ENCODE peak calls at places on chromosomes 7 and 10, in seven cellular contexts. One of them, this sample, is unnamed.

GRCh38 chr7:22834028-22834427 is 11.4 kb upstream of the TOMM7 start:
- DNase-seq in NCI-H2081 treated with DMSO at 0.1 percent for 48 hours: no peak
- DNase-seq in neuronal stem cell: no peak
- DNase-seq in nephron progenitor cell: no peak
- DNase-seq in GM03348: no peak
- DNase-seq in anterior cingulate cortex: no peak
- DNase-seq in NCI-H1092 treated with DMSO at 0.1 percent for 48 hours: no peak
- DNase-seq in this sample: no peak

GRCh38 chr7:123865517-123866117 is 20.6 kb downstream of the HYAL4 start:
- DNase-seq in GM03348: peak; percentile 62
- DNase-seq in NCI-H1092 treated with DMSO at 0.1 percent for 48 hours: peak; percentile 65
- DNase-seq in neuronal stem cell: peak; percentile 47
- DNase-seq in nephron progenitor cell: peak; percentile 35
- DNase-seq in NCI-H2081 treated with DMSO at 0.1 percent for 48 hours: no peak
- DNase-seq in anterior cingulate cortex: no peak
- DNase-seq in this sample: peak; percentile 66

GRCh38 chr10:114694735-114695134 is 36.7 kb upstream of the ABLIM1 start:
- DNase-seq in NCI-H2081 treated with DMSO at 0.1 percent for 48 hours: peak; percentile 1
- DNase-seq in NCI-H1092 treated with DMSO at 0.1 percent for 48 hours: peak; percentile 37
- DNase-seq in anterior cingulate cortex: no peak
- DNase-seq in GM03348: peak; percentile 30
- DNase-seq in neuronal stem cell: peak; percentile 38
- DNase-seq in nephron progenitor cell: peak; percentile 57
- DNase-seq in this sample: no peak

GRCh38 chr10:112956631-112957350 is 6.7 kb downstream of the TCF7L2 start:
- DNase-seq in NCI-H1092 treated with DMSO at 0.1 percent for 48 hours: no peak
- DNase-seq in NCI-H2081 treated with DMSO at 0.1 percent for 48 hours: no peak
- DNase-seq in anterior cingulate cortex: no peak
- DNase-seq in GM03348: no peak
- DNase-seq in nephron progenitor cell: no peak
- DNase-seq in neuronal stem cell: no peak
- DNase-seq in this sample: no peak

GRCh38 chr7:48384180-48384752 is 213.0 kb downstream of the ABCA13 start:
- DNase-seq in NCI-H2081 treated with DMSO at 0.1 percent for 48 hours: no peak
- DNase-seq in NCI-H1092 treated with DMSO at 0.1 percent for 48 hours: no peak
- DNase-seq in neuronal stem cell: no peak
- DNase-seq in anterior cingulate cortex: no peak
- DNase-seq in nephron progenitor cell: no peak
- DNase-seq in GM03348: no peak
- DNase-seq in this sample: peak; percentile 57

GRCh38 chr7:64098-64521 is 128.3 kb upstream of the FAM20C start:
- DNase-seq in NCI-H2081 treated with DMSO at 0.1 percent for 48 hours: no peak
- DNase-seq in NCI-H1092 treated with DMSO at 0.1 percent for 48 hours: peak; percentile 74
- DNase-seq in neuronal stem cell: peak; percentile 33
- DNase-seq in GM03348: peak; percentile 86
- DNase-seq in anterior cingulate cortex: no peak
- DNase-seq in nephron progenitor cell: peak; percentile 52
- DNase-seq in this sample: peak; percentile 60

GRCh38 chr10:66828957-66829356 is 96.9 kb upstream of the LRRTM3 start:
- DNase-seq in NCI-H2081 treated with DMSO at 0.1 percent for 48 hours: no peak
- DNase-seq in NCI-H1092 treated with DMSO at 0.1 percent for 48 hours: no peak
- DNase-seq in nephron progenitor cell: no peak
- DNase-seq in GM03348: peak; percentile 5
- DNase-seq in neuronal stem cell: no peak
- DNase-seq in anterior cingulate cortex: no peak
- DNase-seq in this sample: no peak

GRCh38 chr10:79404231-79404609 is 41.2 kb downstream of the ZCCHC24 start:
- DNase-seq in anterior cingulate cortex: no peak
- DNase-seq in neuronal stem cell: no peak
- DNase-seq in GM03348: peak; percentile 89
- DNase-seq in NCI-H2081 treated with DMSO at 0.1 percent for 48 hours: no peak
- DNase-seq in NCI-H1092 treated with DMSO at 0.1 percent for 48 hours: no peak
- DNase-seq in nephron progenitor cell: no peak
- DNase-seq in this sample: no peak

GRCh38 chr7:77368974-77369373 is 47.2 kb downstream of the GSAP start:
- DNase-seq in NCI-H1092 treated with DMSO at 0.1 percent for 48 hours: no peak
- DNase-seq in nephron progenitor cell: no peak
- DNase-seq in anterior cingulate cortex: no peak
- DNase-seq in neuronal stem cell: no peak
- DNase-seq in GM03348: no peak
- DNase-seq in NCI-H2081 treated with DMSO at 0.1 percent for 48 hours: no peak
- DNase-seq in this sample: no peak

GRCh38 chr7:19117870-19118608 is 603 bp upstream of the TWIST1 start:
- DNase-seq in NCI-H1092 treated with DMSO at 0.1 percent for 48 hours: peak; percentile 15
- DNase-seq in nephron progenitor cell: peak; percentile 41
- DNase-seq in NCI-H2081 treated with DMSO at 0.1 percent for 48 hours: no peak
- DNase-seq in GM03348: no peak
- DNase-seq in neuronal stem cell: no peak
- DNase-seq in anterior cingulate cortex: no peak
- DNase-seq in this sample: no peak

GRCh38 chr10:124875596-124875995 is 66.3 kb upstream of the ZRANB1 start:
- DNase-seq in neuronal stem cell: no peak
- DNase-seq in nephron progenitor cell: no peak
- DNase-seq in GM03348: peak; percentile 59
- DNase-seq in NCI-H1092 treated with DMSO at 0.1 percent for 48 hours: no peak
- DNase-seq in anterior cingulate cortex: no peak
- DNase-seq in NCI-H2081 treated with DMSO at 0.1 percent for 48 hours: no peak
- DNase-seq in this sample: no peak

GRCh38 chr10:24894309-24894708 is 58.1 kb downstream of the PRTFDC1 start:
- DNase-seq in NCI-H2081 treated with DMSO at 0.1 percent for 48 hours: no peak
- DNase-seq in anterior cingulate cortex: no peak
- DNase-seq in GM03348: peak; percentile 34
- DNase-seq in NCI-H1092 treated with DMSO at 0.1 percent for 48 hours: no peak
- DNase-seq in neuronal stem cell: no peak
- DNase-seq in nephron progenitor cell: no peak
- DNase-seq in this sample: no peak

GRCh38 chr10:126905776-126906703 is 812 bp downstream of the DOCK1 start:
- DNase-seq in NCI-H1092 treated with DMSO at 0.1 percent for 48 hours: no peak
- DNase-seq in NCI-H2081 treated with DMSO at 0.1 percent for 48 hours: no peak
- DNase-seq in nephron progenitor cell: peak; percentile 75
- DNase-seq in anterior cingulate cortex: no peak
- DNase-seq in GM03348: peak; percentile 81
- DNase-seq in neuronal stem cell: peak; percentile 57
- DNase-seq in this sample: no peak

GRCh38 chr7:116672596-116673503 is 854 bp downstream of the MET start:
- DNase-seq in nephron progenitor cell: peak; percentile 12
- DNase-seq in neuronal stem cell: no peak
- DNase-seq in anterior cingulate cortex: no peak
- DNase-seq in NCI-H2081 treated with DMSO at 0.1 percent for 48 hours: no peak
- DNase-seq in NCI-H1092 treated with DMSO at 0.1 percent for 48 hours: peak; percentile 75
- DNase-seq in GM03348: peak; percentile 42
- DNase-seq in this sample: no peak

GRCh38 chr10:112775892-112776679 is 174.0 kb upstream of the TCF7L2 start:
- DNase-seq in GM03348: no peak
- DNase-seq in nephron progenitor cell: no peak
- DNase-seq in NCI-H1092 treated with DMSO at 0.1 percent for 48 hours: peak; percentile 68
- DNase-seq in anterior cingulate cortex: no peak
- DNase-seq in NCI-H2081 treated with DMSO at 0.1 percent for 48 hours: no peak
- DNase-seq in neuronal stem cell: no peak
- DNase-seq in this sample: peak; percentile 6

GRCh38 chr7:12423355-12423994 is 19.8 kb upstream of the VWDE start:
- DNase-seq in GM03348: peak; percentile 66
- DNase-seq in neuronal stem cell: no peak
- DNase-seq in NCI-H1092 treated with DMSO at 0.1 percent for 48 hours: no peak
- DNase-seq in NCI-H2081 treated with DMSO at 0.1 percent for 48 hours: no peak
- DNase-seq in anterior cingulate cortex: no peak
- DNase-seq in nephron progenitor cell: no peak
- DNase-seq in this sample: no peak

GRCh38 chr7:45244996-45245395 is 87.4 kb downstream of the RAMP3 start:
- DNase-seq in anterior cingulate cortex: no peak
- DNase-seq in NCI-H1092 treated with DMSO at 0.1 percent for 48 hours: no peak
- DNase-seq in nephron progenitor cell: no peak
- DNase-seq in NCI-H2081 treated with DMSO at 0.1 percent for 48 hours: no peak
- DNase-seq in GM03348: no peak
- DNase-seq in neuronal stem cell: no peak
- DNase-seq in this sample: no peak

GRCh38 chr10:132961-133898 is 2.0 kb upstream of the ZMYND11 start:
- DNase-seq in NCI-H2081 treated with DMSO at 0.1 percent for 48 hours: no peak
- DNase-seq in anterior cingulate cortex: no peak
- DNase-seq in NCI-H1092 treated with DMSO at 0.1 percent for 48 hours: no peak
- DNase-seq in GM03348: peak; percentile 77
- DNase-seq in neuronal stem cell: no peak
- DNase-seq in nephron progenitor cell: no peak
- DNase-seq in this sample: peak; percentile 21

GRCh38 chr7:133940368-133940767 is 186.8 kb upstream of the LRGUK start:
- DNase-seq in nephron progenitor cell: no peak
- DNase-seq in neuronal stem cell: no peak
- DNase-seq in GM03348: no peak
- DNase-seq in NCI-H1092 treated with DMSO at 0.1 percent for 48 hours: peak; percentile 32
- DNase-seq in anterior cingulate cortex: no peak
- DNase-seq in NCI-H2081 treated with DMSO at 0.1 percent for 48 hours: no peak
- DNase-seq in this sample: no peak

GRCh38 chr7:45073031-45073842 is 15.5 kb downstream of the NACAD start:
- DNase-seq in NCI-H1092 treated with DMSO at 0.1 percent for 48 hours: no peak
- DNase-seq in NCI-H2081 treated with DMSO at 0.1 percent for 48 hours: no peak
- DNase-seq in neuronal stem cell: no peak
- DNase-seq in nephron progenitor cell: no peak
- DNase-seq in GM03348: no peak
- DNase-seq in anterior cingulate cortex: peak; percentile 22
- DNase-seq in this sample: no peak

GRCh38 chr10:98131615-98132014 is 2.8 kb upstream of the R3HCC1L start:
- DNase-seq in NCI-H2081 treated with DMSO at 0.1 percent for 48 hours: no peak
- DNase-seq in anterior cingulate cortex: no peak
- DNase-seq in GM03348: no peak
- DNase-seq in nephron progenitor cell: no peak
- DNase-seq in NCI-H1092 treated with DMSO at 0.1 percent for 48 hours: no peak
- DNase-seq in neuronal stem cell: no peak
- DNase-seq in this sample: no peak

GRCh38 chr10:72913287-72913686 is 19.7 kb downstream of the OIT3 start:
- DNase-seq in NCI-H2081 treated with DMSO at 0.1 percent for 48 hours: no peak
- DNase-seq in GM03348: no peak
- DNase-seq in anterior cingulate cortex: no peak
- DNase-seq in neuronal stem cell: no peak
- DNase-seq in NCI-H1092 treated with DMSO at 0.1 percent for 48 hours: no peak
- DNase-seq in nephron progenitor cell: no peak
- DNase-seq in this sample: no peak

GRCh38 chr10:126872768-126873167 is 32.5 kb upstream of the DOCK1 start:
- DNase-seq in NCI-H2081 treated with DMSO at 0.1 percent for 48 hours: no peak
- DNase-seq in neuronal stem cell: peak; percentile 11
- DNase-seq in GM03348: no peak
- DNase-seq in anterior cingulate cortex: no peak
- DNase-seq in nephron progenitor cell: no peak
- DNase-seq in NCI-H1092 treated with DMSO at 0.1 percent for 48 hours: no peak
- DNase-seq in this sample: no peak

GRCh38 chr10:110944997-110945396 is 25.6 kb downstream of the SHOC2 start:
- DNase-seq in anterior cingulate cortex: no peak
- DNase-seq in NCI-H1092 treated with DMSO at 0.1 percent for 48 hours: no peak
- DNase-seq in NCI-H2081 treated with DMSO at 0.1 percent for 48 hours: no peak
- DNase-seq in neuronal stem cell: no peak
- DNase-seq in nephron progenitor cell: no peak
- DNase-seq in GM03348: no peak
- DNase-seq in this sample: no peak

GRCh38 chr10:88091490-88092061 is 228.2 kb downstream of the PTEN start:
- DNase-seq in NCI-H1092 treated with DMSO at 0.1 percent for 48 hours: no peak
- DNase-seq in GM03348: no peak
- DNase-seq in NCI-H2081 treated with DMSO at 0.1 percent for 48 hours: no peak
- DNase-seq in neuronal stem cell: no peak
- DNase-seq in nephron progenitor cell: no peak
- DNase-seq in anterior cingulate cortex: no peak
- DNase-seq in this sample: no peak

GRCh38 chr7:2044311-2044882 is 188.3 kb downstream of the MAD1L1 start:
- DNase-seq in neuronal stem cell: no peak
- DNase-seq in NCI-H1092 treated with DMSO at 0.1 percent for 48 hours: no peak
- DNase-seq in GM03348: no peak
- DNase-seq in NCI-H2081 treated with DMSO at 0.1 percent for 48 hours: no peak
- DNase-seq in anterior cingulate cortex: no peak
- DNase-seq in nephron progenitor cell: no peak
- DNase-seq in this sample: no peak

GRCh38 chr7:37893359-37893758 is 23.3 kb downstream of the SFRP4 start:
- DNase-seq in NCI-H2081 treated with DMSO at 0.1 percent for 48 hours: no peak
- DNase-seq in anterior cingulate cortex: no peak
- DNase-seq in NCI-H1092 treated with DMSO at 0.1 percent for 48 hours: no peak
- DNase-seq in nephron progenitor cell: no peak
- DNase-seq in neuronal stem cell: no peak
- DNase-seq in GM03348: no peak
- DNase-seq in this sample: no peak

GRCh38 chr7:41459623-41460256 is 243.2 kb downstream of the INHBA start:
- DNase-seq in NCI-H2081 treated with DMSO at 0.1 percent for 48 hours: no peak
- DNase-seq in neuronal stem cell: no peak
- DNase-seq in anterior cingulate cortex: no peak
- DNase-seq in NCI-H1092 treated with DMSO at 0.1 percent for 48 hours: no peak
- DNase-seq in nephron progenitor cell: no peak
- DNase-seq in GM03348: no peak
- DNase-seq in this sample: no peak

GRCh38 chr7:44486693-44487092 is 3.8 kb downstream of the NUDCD3 start:
- DNase-seq in anterior cingulate cortex: no peak
- DNase-seq in neuronal stem cell: no peak
- DNase-seq in NCI-H1092 treated with DMSO at 0.1 percent for 48 hours: no peak
- DNase-seq in GM03348: no peak
- DNase-seq in nephron progenitor cell: no peak
- DNase-seq in NCI-H2081 treated with DMSO at 0.1 percent for 48 hours: no peak
- DNase-seq in this sample: peak; percentile 11

GRCh38 chr7:157688439-157689268 is 351.9 kb downstream of the DNAJB6 start:
- DNase-seq in GM03348: no peak
- DNase-seq in NCI-H1092 treated with DMSO at 0.1 percent for 48 hours: no peak
- DNase-seq in NCI-H2081 treated with DMSO at 0.1 percent for 48 hours: no peak
- DNase-seq in nephron progenitor cell: peak; percentile 54
- DNase-seq in anterior cingulate cortex: no peak
- DNase-seq in neuronal stem cell: peak; percentile 48
- DNase-seq in this sample: no peak